ENCODE peak calls at places on chromosomes 16 and 17, in four cellular contexts. One of them, this sample, is unnamed.

GRCh38 chr17:77755410-77755963 is 203.0 kb upstream of the TNRC6C start:
- DNase-seq in H1: no peak
- DNase-seq in GM12878: no peak
- DNase-seq in K562: no peak
- DNase-seq in this sample: no peak

GRCh38 chr16:22670044-22670536 is 143.9 kb upstream of the HS3ST2 start:
- DNase-seq in H1: no peak
- DNase-seq in GM12878: no peak
- DNase-seq in K562: peak
- DNase-seq in this sample: no peak

GRCh38 chr17:33674685-33675084 is 381.6 kb upstream of the ASIC2 start:
- DNase-seq in H1: peak
- DNase-seq in GM12878: peak
- DNase-seq in K562: peak
- DNase-seq in this sample: peak

GRCh38 chr17:36544320-36545092 is at the start of gene GGNBP2:
- DNase-seq in H1: peak
- DNase-seq in GM12878: peak
- DNase-seq in K562: peak
- DNase-seq in this sample: peak

GRCh38 chr17:7014995-7015586 is 2.7 kb downstream of the RNASEK start:
- DNase-seq in H1: no peak
- DNase-seq in GM12878: peak
- DNase-seq in K562: no peak
- DNase-seq in this sample: no peak

GRCh38 chr17:41377546-41377945 is 4.6 kb downstream of the KRT34 start:
- DNase-seq in H1: no peak
- DNase-seq in GM12878: no peak
- DNase-seq in K562: no peak
- DNase-seq in this sample: no peak

GRCh38 chr17:67546578-67547527 is 169.8 kb downstream of the PITPNC1 start:
- DNase-seq in H1: no peak
- DNase-seq in GM12878: no peak
- DNase-seq in K562: no peak
- DNase-seq in this sample: no peak

GRCh38 chr16:28163699-28164584 is 47.8 kb downstream of the XPO6 start:
- DNase-seq in H1: no peak
- DNase-seq in GM12878: no peak
- DNase-seq in K562: no peak
- DNase-seq in this sample: peak

GRCh38 chr16:57539072-57539796 is 2.9 kb upstream of the CCDC102A start:
- DNase-seq in H1: no peak
- DNase-seq in GM12878: peak
- DNase-seq in K562: no peak
- DNase-seq in this sample: no peak

GRCh38 chr16:84995666-84996065 is 15.7 kb downstream of the ZDHHC7 start:
- DNase-seq in H1: no peak
- DNase-seq in GM12878: no peak
- DNase-seq in K562: no peak
- DNase-seq in this sample: no peak

GRCh38 chr16:29893553-29893952 is 5.8 kb downstream of the SEZ6L2 start:
- DNase-seq in H1: no peak
- DNase-seq in GM12878: no peak
- DNase-seq in K562: no peak
- DNase-seq in this sample: no peak

GRCh38 chr16:24309222-24309905 is 53.2 kb downstream of the CACNG3 start:
- DNase-seq in H1: no peak
- DNase-seq in GM12878: no peak
- DNase-seq in K562: peak
- DNase-seq in this sample: peak

GRCh38 chr17:16036261-16036660 is 36.6 kb downstream of the TTC19 start:
- DNase-seq in H1: no peak
- DNase-seq in GM12878: no peak
- DNase-seq in K562: no peak
- DNase-seq in this sample: no peak

GRCh38 chr16:31715915-31716314 is 157.7 kb upstream of the ZNF267 start:
- DNase-seq in H1: no peak
- DNase-seq in GM12878: no peak
- DNase-seq in K562: no peak
- DNase-seq in this sample: no peak

GRCh38 chr17:49545811-49546545 is 29.7 kb upstream of the NXPH3 start:
- DNase-seq in H1: no peak
- DNase-seq in GM12878: no peak
- DNase-seq in K562: no peak
- DNase-seq in this sample: no peak

GRCh38 chr17:51425793-51426192 is 165.4 kb downstream of the UTP18 start:
- DNase-seq in H1: no peak
- DNase-seq in GM12878: no peak
- DNase-seq in K562: no peak
- DNase-seq in this sample: no peak

DNA sequence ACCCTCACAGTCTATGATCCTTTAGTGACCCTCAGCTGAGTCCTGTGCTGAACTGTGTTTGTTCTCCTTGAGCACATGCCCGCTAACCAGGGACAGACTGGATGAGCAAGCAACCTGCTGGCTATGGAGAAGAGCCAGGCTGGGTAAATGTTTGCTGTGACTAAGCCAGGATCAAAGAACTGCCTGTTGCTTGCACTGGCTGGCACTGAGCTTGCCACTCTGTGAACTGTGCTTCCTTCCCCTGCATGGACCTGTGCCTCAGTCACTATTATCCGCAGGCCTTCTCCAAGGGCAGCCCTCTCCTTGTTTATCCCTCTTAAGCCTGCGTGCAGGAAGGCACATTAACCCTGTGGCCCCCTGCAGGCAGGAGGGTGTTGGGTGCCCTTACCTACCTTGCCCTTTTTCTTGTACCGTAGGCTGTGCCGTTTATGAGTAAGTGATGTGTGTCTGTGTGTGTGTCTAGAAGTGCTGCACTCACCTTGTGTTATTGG is 7.4 kb downstream of the PNPO start:
- DNase-seq in H1: no peak
- DNase-seq in GM12878: no peak
- DNase-seq in K562: no peak
- DNase-seq in this sample: peak
- TF ChIP-seq SP1 in H1: no peak
- TF ChIP-seq SP1 in GM12878: no peak
- TF ChIP-seq SP1 in K562: no peak
- TF ChIP-seq SP1 in this sample: no peak

DNA sequence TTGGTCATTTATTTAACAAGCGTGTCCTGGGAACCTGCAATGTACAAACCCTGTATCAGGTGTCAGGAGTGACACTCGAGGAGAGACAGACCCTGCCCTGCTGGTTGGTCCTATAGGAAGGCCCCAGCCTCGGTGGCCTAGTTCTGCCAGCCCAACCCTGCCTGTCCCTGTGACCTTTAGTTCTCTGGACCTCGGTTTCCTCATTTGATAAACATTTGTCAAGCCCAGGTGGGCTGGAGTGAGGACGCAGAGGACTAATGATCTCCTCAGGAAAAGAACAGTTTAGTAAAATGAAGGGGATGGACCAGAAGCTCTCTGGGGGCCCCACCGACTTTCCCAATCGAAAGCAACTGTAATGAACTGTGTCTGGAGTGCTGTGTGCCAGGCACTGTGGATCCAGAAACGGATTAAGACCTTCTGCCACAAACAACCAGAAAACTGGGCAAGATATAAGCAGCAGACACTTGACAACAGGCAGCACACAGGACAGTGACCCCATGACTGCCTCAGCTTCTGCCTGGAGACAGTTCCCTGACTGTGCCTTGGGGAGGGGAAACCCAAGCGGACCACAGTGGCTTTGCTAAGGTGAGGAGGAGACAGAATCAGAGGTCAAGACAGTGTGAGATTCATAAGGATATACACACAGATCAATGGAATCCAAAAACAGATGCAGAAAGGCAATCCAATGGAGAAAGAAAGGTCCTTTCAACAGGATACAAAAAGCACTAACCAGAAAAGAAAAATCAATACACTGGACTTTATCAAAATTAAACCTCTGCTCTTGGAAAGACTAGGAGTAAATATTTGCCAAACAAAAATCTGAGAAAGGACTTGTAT is 8.8 kb downstream of the PRCD start:
- DNase-seq in H1: no peak
- DNase-seq in GM12878: no peak
- DNase-seq in K562: no peak
- DNase-seq in this sample: peak
- TF ChIP-seq HDAC2 in H1: no peak
- TF ChIP-seq HDAC2 in GM12878: no peak
- TF ChIP-seq HDAC2 in K562: no peak
- TF ChIP-seq HDAC2 in this sample: peak

DNA sequence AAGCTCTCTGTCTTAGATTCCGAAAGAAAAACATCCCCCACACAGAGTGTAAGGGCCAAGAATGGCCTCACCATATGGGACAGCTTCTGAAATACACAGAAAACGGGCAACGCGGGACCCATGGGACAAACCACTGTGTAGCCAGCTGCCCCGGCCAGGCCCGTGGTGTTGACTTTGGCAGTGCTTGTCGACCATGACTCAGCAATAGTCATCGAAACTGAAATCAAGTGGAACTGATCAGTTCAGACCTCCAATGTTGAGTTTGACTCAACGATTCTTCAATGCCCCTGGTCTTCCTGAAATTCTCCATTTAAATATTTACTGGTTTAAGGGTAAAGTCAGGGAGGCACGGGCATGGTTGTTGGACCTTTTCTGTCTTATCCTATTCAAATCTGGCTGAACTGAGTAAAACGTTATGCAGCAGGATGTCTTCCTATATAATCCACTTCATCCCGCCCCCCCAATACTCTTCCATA is 27.5 kb downstream of the ZFHX3 start:
- DNase-seq in H1: no peak
- DNase-seq in GM12878: no peak
- DNase-seq in K562: no peak
- DNase-seq in this sample: peak
- TF ChIP-seq SP1 in H1: no peak
- TF ChIP-seq SP1 in GM12878: no peak
- TF ChIP-seq SP1 in K562: no peak
- TF ChIP-seq SP1 in this sample: no peak

GRCh38 chr16:19783363-19783762 is 65.3 kb downstream of the IQCK start:
- DNase-seq in H1: no peak
- DNase-seq in GM12878: no peak
- DNase-seq in K562: no peak
- DNase-seq in this sample: no peak
- TF ChIP-seq HDAC2 in H1: no peak
- TF ChIP-seq HDAC2 in GM12878: no peak
- TF ChIP-seq HDAC2 in K562: no peak
- TF ChIP-seq HDAC2 in this sample: no peak